ENCODE peak calls at places on chromosomes 16 and 17, in four cellular contexts. Z, I, C and K are unnamed samples.

GRCh38 chr17:50638851-50639767 is 4.4 kb downstream of the ABCC3 start:
- DNase-seq in Z (no peak), I (peak; percentile 66), C (peak; percentile 22), K (peak; percentile 60)

GRCh38 chr17:921161-921560 is 58.4 kb downstream of the NXN start:
- DNase-seq in Z (no peak), I (no peak), C (no peak), K (peak; percentile 41)

GRCh38 chr16:19356024-19356952 is 61.4 kb upstream of the TMC5 start:
- DNase-seq in Z (no peak), I (no peak), C (no peak), K (no peak)

GRCh38 chr16:1309888-1310831 is 724 bp downstream of the UBE2I start:
- DNase-seq in Z (peak; percentile 64), I (no peak), C (no peak), K (peak; percentile 41)

GRCh38 chr17:44543213-44543904 is 13.9 kb upstream of the FZD2 start:
- DNase-seq in Z (no peak), I (no peak), C (no peak), K (no peak)

GRCh38 chr16:19113577-19114358 is at the start of gene ITPRIPL2:
- DNase-seq in Z (peak; percentile 66), I (no peak), C (peak; percentile 36), K (peak; percentile 76)

GRCh38 chr17:1122681-1123396 is 56.9 kb downstream of the ABR start:
- DNase-seq in Z (peak; percentile 78), I (peak; percentile 63), C (peak; percentile 24), K (peak; percentile 68)

GRCh38 chr17:16999931-17000625 is 28.2 kb upstream of the TNFRSF13B start:
- DNase-seq in Z (no peak), I (no peak), C (no peak), K (no peak)

GRCh38 chr17:3896108-3897099 is 3.6 kb upstream of the CAMKK1 start:
- DNase-seq in Z (no peak), I (peak; percentile 46), C (no peak), K (no peak)

GRCh38 chr16:57938936-57939871 is 31.7 kb downstream of the CNGB1 start:
- DNase-seq in Z (no peak), I (no peak), C (no peak), K (peak; percentile 17)

GRCh38 chr17:10649031-10649430 is 8.1 kb downstream of the MYH3 start:
- DNase-seq in Z (no peak), I (no peak), C (no peak), K (no peak)

GRCh38 chr16:4116328-4117249 is at the start of gene ADCY9:
- DNase-seq in Z (peak; percentile 75), I (peak; percentile 78), C (peak; percentile 27), K (peak; percentile 64)

GRCh38 chr17:64741924-64742670 is 80.0 kb upstream of the SMURF2 start:
- DNase-seq in Z (no peak), I (no peak), C (no peak), K (peak; percentile 74)

GRCh38 chr17:50420419-50421112 is 5.5 kb upstream of the ACSF2 start:
- DNase-seq in Z (no peak), I (no peak), C (no peak), K (no peak)

GRCh38 chr16:75546293-75546692 is 9.8 kb downstream of the TMEM231 start:
- DNase-seq in Z (no peak), I (no peak), C (no peak), K (no peak)

GRCh38 chr16:4578961-4579530 is 22.9 kb downstream of the C16orf96 start:
- DNase-seq in Z (no peak), I (no peak), C (no peak), K (no peak)

GRCh38 chr16:84823484-84823883 is 3.7 kb downstream of the CRISPLD2 start:
- DNase-seq in Z (no peak), I (no peak), C (no peak), K (peak; percentile 63)

GRCh38 chr17:38402897-38403296 is 25.4 kb upstream of the ARHGAP23 start:
- DNase-seq in Z (no peak), I (no peak), C (no peak), K (no peak)

GRCh38 chr16:10616744-10617640 is 36.6 kb upstream of the EMP2 start:
- DNase-seq in Z (no peak), I (no peak), C (no peak), K (no peak)

GRCh38 chr17:83064732-83065659 is 14.4 kb upstream of the METRNL start:
- DNase-seq in Z (no peak), I (no peak), C (no peak), K (peak; percentile 12)

GRCh38 chr17:19421926-19422325 is 10.9 kb downstream of the RNF112 start:
- DNase-seq in Z (no peak), I (no peak), C (no peak), K (no peak)

GRCh38 chr16:57677622-57678369 is 9.7 kb downstream of the ADGRG3 start:
- DNase-seq in Z (no peak), I (no peak), C (no peak), K (no peak)

GRCh38 chr16:70467113-70467512 is 12.7 kb downstream of the FCSK start:
- DNase-seq in Z (no peak), I (no peak), C (no peak), K (no peak)

GRCh38 chr16:56652600-56652999 is 914 bp downstream of the MT1B start:
- DNase-seq in Z (no peak), I (no peak), C (no peak), K (no peak)

GRCh38 chr16:47958726-47959125 is 197.1 kb downstream of the ABCC12 start:
- DNase-seq in Z (no peak), I (no peak), C (no peak), K (no peak)

GRCh38 chr16:66605177-66605999 is 884 bp downstream of the CMTM3 start:
- DNase-seq in Z (peak; percentile 18), I (no peak), C (peak; percentile 47), K (no peak)

GRCh38 chr17:27651411-27652345 is 20.7 kb downstream of the LGALS9 start:
- DNase-seq in Z (peak; percentile 65), I (no peak), C (no peak), K (peak; percentile 56)

GRCh38 chr17:42578282-42578869 is 847 bp upstream of the PSMC3IP start:
- DNase-seq in Z (peak; percentile 97), I (peak; percentile 58), C (peak; percentile 8), K (peak; percentile 75)

GRCh38 chr16:20291807-20292206 is 35.5 kb downstream of the GP2 start:
- DNase-seq in Z (no peak), I (peak; percentile 84), C (no peak), K (no peak)

GRCh38 chr16:72846594-72846993 is 201.3 kb downstream of the ZFHX3 start:
- DNase-seq in Z (no peak), I (no peak), C (no peak), K (no peak)

GRCh38 chr17:38509772-38510423 is 81.6 kb downstream of the ARHGAP23 start:
- DNase-seq in Z (no peak), I (no peak), C (no peak), K (no peak)

GRCh38 chr16:51002889-51003490 is 148.1 kb downstream of the SALL1 start:
- DNase-seq in Z (no peak), I (no peak), C (no peak), K (no peak)

GRCh38 chr16:17381784-17382183 is 89.0 kb downstream of the XYLT1 start:
- DNase-seq in Z (no peak), I (no peak), C (no peak), K (no peak)

GRCh38 chr17:44115585-44116415 is 7.6 kb downstream of the HDAC5 start:
- DNase-seq in Z (peak; percentile 43), I (no peak), C (no peak), K (no peak)

GRCh38 chr16:1533443-1533951 is at the start of gene TMEM204:
- DNase-seq in Z (peak; percentile 43), I (no peak), C (no peak), K (peak; percentile 61)